ENCODE peak calls at places on chromosomes 4 and X, in four cellular contexts. Q is H1, V is neuronal stem cell, C is IMR-90. J is an unnamed sample.

GRCh38 chr4:4762909-4763814 is 96.3 kb upstream of the MSX1 start:
- DNase-seq in Q (no peak), V (no peak), C (peak; percentile 59), J (peak; percentile 76)

GRCh38 chr4:747546-748170 is 42.0 kb downstream of the PCGF3 start:
- DNase-seq in Q (no peak), V (no peak), C (no peak), J (no peak)

GRCh38 chr4:73507541-73507940 is 26.0 kb downstream of the AFM start:
- DNase-seq in V (no peak), Q (no peak), C (no peak), J (no peak)

GRCh38 chrX:2578864-2579263 is 78.1 kb upstream of the DHRSX start:
- DNase-seq in V (no peak), C (no peak), Q (no peak), J (no peak)

GRCh38 chr4:163631288-163631687 is 136.8 kb downstream of the TMA16 start:
- DNase-seq in V (no peak), Q (no peak), C (no peak), J (no peak)

GRCh38 chrX:153588021-153588781 is 10.7 kb downstream of the CCNQ start:
- DNase-seq in C (no peak), Q (no peak), V (no peak), J (no peak)

GRCh38 chr4:76504613-76505465 is 69.8 kb downstream of the SHROOM3 start:
- DNase-seq in Q (no peak), V (no peak), C (peak; percentile 63), J (peak; percentile 65)

GRCh38 chr4:185535818-185536729 is 767 bp upstream of the PDLIM3 start:
- DNase-seq in Q (no peak), V (no peak), C (no peak), J (peak; percentile 74)

GRCh38 chrX:70352473-70352872 is 62.6 kb downstream of the KIF4A start:
- DNase-seq in Q (no peak), V (peak; percentile 5), C (no peak), J (no peak)

GRCh38 chr4:186068581-186069402 is at the start of gene TLR3:
- DNase-seq in Q (no peak), C (peak; percentile 22), V (no peak), J (peak; percentile 66)

GRCh38 chr4:83850435-83850834 is 314.5 kb downstream of the GPAT3 start:
- DNase-seq in Q (no peak), C (peak; percentile 52), V (no peak), J (no peak)

GRCh38 chr4:8647626-8648025 is 55.1 kb downstream of the CPZ start:
- DNase-seq in Q (no peak), V (no peak), C (no peak), J (no peak)

GRCh38 chr4:13142191-13142590 is 341.9 kb downstream of the RAB28 start:
- DNase-seq in C (no peak), V (no peak), Q (no peak), J (no peak)

GRCh38 chr4:118760092-118760491 is 74.9 kb downstream of the METTL14 start:
- DNase-seq in Q (no peak), V (no peak), C (no peak), J (no peak)

GRCh38 chr4:112552668-112553067 is 36.7 kb upstream of the NEUROG2 start:
- DNase-seq in C (peak; percentile 77), V (no peak), Q (no peak), J (peak; percentile 22)

GRCh38 chrX:80808854-80809493 is 703 bp downstream of the BRWD3 start:
- DNase-seq in Q (no peak), C (no peak), V (peak; percentile 14), J (peak; percentile 28)

GRCh38 chr4:181143241-181143854 is 1099.9 kb upstream of the TENM3 start:
- DNase-seq in V (peak; percentile 84), Q (peak; percentile 34), C (peak; percentile 72), J (peak; percentile 65)

GRCh38 chr4:137193564-137193963 is 338.7 kb downstream of the PCDH18 start:
- DNase-seq in V (no peak), Q (no peak), C (no peak), J (no peak)

GRCh38 chrX:31550169-31550568 is 478.3 kb upstream of the FTHL17 start:
- DNase-seq in V (no peak), Q (no peak), C (no peak), J (no peak)

GRCh38 chrX:132294776-132295495 is 75.7 kb upstream of the RAP2C start:
- DNase-seq in C (no peak), Q (no peak), V (no peak), J (no peak)

GRCh38 chrX:9873952-9874351 is 87.7 kb downstream of the SHROOM2 start:
- DNase-seq in C (peak; percentile 49), V (no peak), Q (no peak), J (peak; percentile 63)

GRCh38 chrX:940691-941090 is 271.8 kb downstream of the CRLF2 start:
- DNase-seq in C (no peak), V (no peak), Q (no peak), J (no peak)

GRCh38 chr4:122827258-122827887 is 742 bp downstream of the FGF2 start:
- DNase-seq in C (peak; percentile 25), Q (no peak), V (peak; percentile 23), J (peak; percentile 62)

GRCh38 chr4:56641494-56642051 is 39.5 kb downstream of the HOPX start:
- DNase-seq in Q (no peak), C (peak; percentile 98), V (no peak), J (peak; percentile 93)

GRCh38 chr4:150126201-150126879 is 48.1 kb downstream of the DCLK2 start:
- DNase-seq in Q (no peak), V (no peak), C (peak; percentile 68), J (peak; percentile 83)

GRCh38 chrX:17812763-17813162 is 48.3 kb downstream of the RAI2 start:
- DNase-seq in C (no peak), V (no peak), Q (no peak), J (no peak)

GRCh38 chrX:38375888-38376287 is 23.5 kb downstream of the OTC start:
- DNase-seq in Q (no peak), C (no peak), V (no peak), J (peak; percentile 0)

GRCh38 chr4:61783050-61783449 is 582.9 kb downstream of the ADGRL3 start:
- DNase-seq in V (no peak), Q (no peak), C (no peak), J (no peak)

GRCh38 chr4:125314676-125315570 is at the start of gene FAT4:
- DNase-seq in Q (peak; percentile 81), C (peak; percentile 97), V (peak; percentile 89), J (peak; percentile 99)

GRCh38 chr4:110033994-110034393 is 121.3 kb downstream of the EGF start:
- DNase-seq in V (no peak), C (no peak), Q (no peak), J (no peak)

GRCh38 chr4:56314207-56314915 is 72.9 kb downstream of the AASDH start:
- DNase-seq in C (no peak), Q (no peak), V (no peak), J (no peak)

GRCh38 chrX:16081357-16081756 is 42.0 kb upstream of the GRPR start:
- DNase-seq in V (no peak), Q (no peak), C (no peak), J (no peak)

GRCh38 chrX:12685541-12685940 is 105.7 kb upstream of the PRPS2 start:
- DNase-seq in Q (no peak), V (no peak), C (peak; percentile 48), J (no peak)

GRCh38 chr4:1625600-1626138 is 58.4 kb downstream of the FAM53A start:
- DNase-seq in C (no peak), V (no peak), Q (no peak), J (no peak)

GRCh38 chr4:24966076-24966475 is 53.2 kb upstream of the CCDC149 start:
- DNase-seq in V (no peak), C (no peak), Q (no peak), J (no peak)

GRCh38 chr4:24968992-24969391 is 56.1 kb upstream of the CCDC149 start:
- DNase-seq in V (no peak), Q (no peak), C (no peak), J (no peak)

GRCh38 chr4:24967346-24967745 is 54.5 kb upstream of the CCDC149 start:
- DNase-seq in Q (no peak), V (no peak), C (no peak), J (no peak)

GRCh38 chr4:24963277-24963676 is 50.4 kb upstream of the CCDC149 start:
- DNase-seq in V (no peak), Q (no peak), C (no peak), J (no peak)

GRCh38 chr4:24965627-24966026 is 52.8 kb upstream of the CCDC149 start:
- DNase-seq in Q (no peak), V (peak; percentile 35), C (no peak), J (no peak)
- H4K91ac ChIP-seq in Q (no peak overlapping the region), V (no peak overlapping the region), C (no peak overlapping the region), J (no peak overlapping the region)

GRCh38 chr4:146053901-146054300 is 115.3 kb upstream of the ZNF827 start:
- DNase-seq in Q (no peak), C (peak; percentile 11), V (no peak), J (no peak)

GRCh38 chr4:146058531-146058930 is 117.0 kb upstream of the LSM6 start:
- DNase-seq in C (no peak), Q (no peak), V (no peak), J (no peak)

GRCh38 chr4:146051724-146052396 is 113.2 kb upstream of the ZNF827 start:
- DNase-seq in C (peak; percentile 72), V (no peak), Q (no peak), J (no peak)

GRCh38 chr4:146059153-146059552 is 116.4 kb upstream of the LSM6 start:
- DNase-seq in Q (no peak), C (no peak), V (no peak), J (no peak)

GRCh38 chr4:146054676-146055075 is 116.1 kb upstream of the ZNF827 start:
- DNase-seq in Q (no peak), V (no peak), C (no peak), J (no peak)
- H4K91ac ChIP-seq in Q (no peak overlapping the region), V (no peak overlapping the region), C (peak overlapping the region; percentile 58), J (no peak overlapping the region)

DNA sequence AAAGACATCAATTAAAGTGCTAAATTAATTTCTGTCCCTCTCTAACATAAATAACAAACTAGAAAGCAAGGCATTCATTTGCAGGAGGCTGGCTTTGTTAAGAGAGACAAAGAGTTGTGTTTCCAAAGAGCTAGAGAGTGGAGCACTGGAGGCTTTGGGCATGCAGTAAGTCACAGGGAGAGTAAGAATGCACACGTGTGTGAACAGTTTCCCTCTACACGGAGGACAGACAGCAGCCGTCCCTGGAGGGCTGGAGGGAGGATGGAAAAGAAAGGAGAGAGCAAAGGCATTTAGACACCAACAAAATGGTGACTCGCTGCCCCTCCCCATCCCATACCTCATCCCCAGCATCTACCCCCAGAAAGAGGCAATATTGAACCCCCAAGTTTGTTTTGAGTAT is 20.4 kb upstream of the DCHS2 start:
- DNase-seq in V (no peak), Q (no peak), C (no peak), J (no peak)
- H4K91ac ChIP-seq in V (no peak overlapping the region), Q (no peak overlapping the region), C (no peak overlapping the region), J (no peak overlapping the region)

DNA sequence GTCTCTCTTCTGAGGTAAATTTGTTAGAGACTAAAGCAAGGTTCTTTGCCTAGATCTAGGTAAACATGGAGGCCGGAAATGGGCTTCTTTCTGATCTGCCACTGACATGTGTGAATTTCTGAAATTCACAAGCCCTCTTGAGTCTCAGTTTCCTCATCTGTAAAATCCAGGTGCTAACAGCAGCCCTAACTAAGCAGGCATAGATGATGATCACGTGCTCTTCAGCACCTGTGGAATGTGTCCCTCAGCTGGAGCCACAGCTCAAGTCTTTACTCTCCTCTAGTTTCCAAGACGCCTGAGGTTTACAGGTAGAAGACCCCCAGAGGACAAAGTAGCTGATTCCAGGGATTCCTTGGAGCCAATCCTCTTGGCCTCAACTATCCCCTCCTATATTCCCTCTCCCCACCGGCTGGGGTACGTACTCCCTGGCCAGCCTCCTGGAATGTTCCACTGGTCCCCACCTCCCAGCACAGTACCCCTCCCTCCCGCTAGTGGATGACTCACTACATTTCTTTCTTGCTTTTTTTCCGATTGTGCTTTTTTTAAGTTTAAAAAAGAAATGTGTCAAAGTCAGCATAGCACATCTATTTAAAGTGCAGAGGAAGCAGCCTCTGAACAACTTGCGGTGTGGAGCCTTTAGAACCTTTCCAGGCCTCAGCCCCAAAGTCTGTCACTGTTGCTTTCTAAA is 98.5 kb downstream of the PHKA2 start:
- DNase-seq in Q (no peak), V (no peak), C (peak; percentile 7), J (peak; percentile 32)
- H4K91ac ChIP-seq in Q (no peak overlapping the region), V (no peak overlapping the region), C (peak overlapping the region; percentile 6), J (peak overlapping the region; percentile 68)

J was measured in mesenchymal stem cell.